ENCODE peak calls at places on chromosomes 5 and 9, in seven cellular contexts. Q, F, Y, L, B, C and P are unnamed samples. For H3K36me3, the result is how much of the 10 kb centered on the place peaks cover.

GRCh38 chr5:103271570-103272289 is 13.2 kb downstream of the MACIR start:
- DNase-seq in Q (peak), L (no peak), Y (no peak), B (no peak), C (no peak), F (no peak), P (peak)

GRCh38 chr5:154072782-154073171 is 34.0 kb downstream of the MFAP3 start:
- DNase-seq in C (peak), F (no peak), Y (no peak), Q (no peak), B (no peak), L (no peak), P (no peak)

GRCh38 chr9:106309925-106310324 is 553.0 kb upstream of the ZNF462 start:
- DNase-seq in B (no peak), F (no peak), C (no peak), L (no peak), Y (no peak), Q (no peak), P (no peak)

GRCh38 chr9:74073897-74074296 is 423.2 kb upstream of the RORB start:
- DNase-seq in C (no peak), B (no peak), Q (no peak), Y (no peak), L (no peak), F (no peak), P (no peak)

GRCh38 chr5:170907758-170908157 is 45.9 kb downstream of the RANBP17 start:
- DNase-seq in L (no peak), C (no peak), Q (peak), Y (no peak), F (peak), B (no peak), P (no peak)

GRCh38 chr5:55564716-55565115 is 30.0 kb upstream of the PLPP1 start:
- DNase-seq in C (no peak), Q (no peak), B (no peak), Y (peak), F (no peak), L (no peak), P (no peak)

GRCh38 chr5:89262030-89262429 is 379.0 kb upstream of the MEF2C start:
- DNase-seq in L (no peak), Q (no peak), C (no peak), B (no peak), F (no peak), Y (no peak), P (no peak)

GRCh38 chr5:143470120-143470519 is 66.6 kb upstream of the NR3C1 start:
- DNase-seq in B (no peak), Y (no peak), Q (peak), C (no peak), L (no peak), F (no peak), P (no peak)

GRCh38 chr9:12698986-12699385 is 5.8 kb downstream of the TYRP1 start:
- DNase-seq in Q (no peak), L (no peak), B (no peak), Y (no peak), F (no peak), C (no peak), P (no peak)

GRCh38 chr5:131773805-131774204 is 23.0 kb downstream of the FNIP1 start:
- DNase-seq in L (no peak), B (no peak), C (no peak), F (no peak), Y (no peak), Q (no peak), P (no peak)

GRCh38 chr9:130660683-130661460 is 3.5 kb upstream of the PRDM12 start:
- DNase-seq in Q (no peak), L (no peak), C (no peak), B (no peak), F (no peak), Y (no peak), P (no peak)

GRCh38 chr5:1881731-1882336 is 891 bp downstream of the IRX4 start:
- DNase-seq in F (no peak), Q (no peak), B (no peak), Y (no peak), L (no peak), C (no peak), P (no peak)

GRCh38 chr5:71455427-71456361 is at the start of gene BDP1:
- DNase-seq in L (peak), F (peak), B (peak), C (peak), Q (peak), Y (peak), P (peak)

GRCh38 chr5:151218177-151218576 is 5.7 kb downstream of the CCDC69 start:
- DNase-seq in L (no peak), C (no peak), B (no peak), F (no peak), Y (no peak), Q (no peak), P (no peak)

GRCh38 chr5:23026252-23027170 is 173.4 kb upstream of the CDH12 start:
- DNase-seq in Y (no peak), B (no peak), C (no peak), Q (no peak), F (no peak), L (no peak), P (no peak)

GRCh38 chr5:82283893-82284292 is 5.7 kb upstream of the RPS23 start:
- DNase-seq in L (no peak), Q (no peak), F (no peak), B (no peak), Y (no peak), C (no peak), P (no peak)

GRCh38 chr9:131704195-131704983 is 35.5 kb downstream of the RAPGEF1 start:
- DNase-seq in Y (no peak), F (no peak), C (no peak), B (no peak), Q (no peak), L (no peak), P (no peak)

GRCh38 chr9:21505425-21506179 is 23.5 kb upstream of the IFNE start:
- DNase-seq in C (no peak), Y (no peak), F (no peak), L (no peak), Q (peak), B (no peak), P (no peak)

GRCh38 chr5:321726-322251 is 275 bp downstream of the AHRR start:
- DNase-seq in C (no peak), F (no peak), B (no peak), L (no peak), Q (no peak), Y (no peak), P (no peak)

GRCh38 chr5:61701877-61702602 is 370.0 kb downstream of the ZSWIM6 start:
- DNase-seq in L (no peak), B (no peak), C (no peak), Y (no peak), F (no peak), Q (no peak), P (no peak)
- H3K4me2 ChIP-seq in L (no peak), B (no peak), C (no peak), Y (no peak), F (no peak), Q (no peak), P (no peak)

GRCh38 chr9:134046894-134047681 is 20.7 kb downstream of the BRD3 start:
- DNase-seq in Q (no peak), Y (no peak), F (no peak), L (no peak), B (no peak), C (no peak), P (no peak)
- H3K36me3 ChIP-seq in Q (half or more), Y (under half), F (under half), L (half or more), B (half or more), C (under half), P (under half)

GRCh38 chr5:179732918-179733763 is 519 bp downstream of the MAML1 start:
- DNase-seq in L (peak), F (no peak), Y (no peak), C (no peak), B (no peak), Q (peak), P (peak)
- TF ChIP-seq POLR2A in L (no peak), F (peak), Y (no peak), C (no peak), B (peak), Q (no peak), P (no peak)

GRCh38 chr9:83299556-83299955 is 236.6 kb upstream of the RASEF start:
- DNase-seq in B (no peak), F (no peak), Q (no peak), L (no peak), C (no peak), Y (no peak), P (peak)
- H3K4me2 ChIP-seq in B (no peak), F (no peak), Q (no peak), L (no peak), C (no peak), Y (no peak), P (no peak)

GRCh38 chr9:2808105-2808504 is 35.8 kb downstream of the PUM3 start:
- DNase-seq in C (no peak), Q (no peak), Y (no peak), L (no peak), B (no peak), F (no peak), P (no peak)

GRCh38 chr9:2815661-2816060 is 28.2 kb downstream of the PUM3 start:
- DNase-seq in Y (no peak), L (no peak), C (no peak), B (no peak), Q (peak), F (no peak), P (no peak)

GRCh38 chr9:2810424-2811075 is 33.3 kb downstream of the PUM3 start:
- DNase-seq in C (no peak), B (no peak), F (no peak), L (no peak), Q (no peak), Y (no peak), P (no peak)

DNA sequence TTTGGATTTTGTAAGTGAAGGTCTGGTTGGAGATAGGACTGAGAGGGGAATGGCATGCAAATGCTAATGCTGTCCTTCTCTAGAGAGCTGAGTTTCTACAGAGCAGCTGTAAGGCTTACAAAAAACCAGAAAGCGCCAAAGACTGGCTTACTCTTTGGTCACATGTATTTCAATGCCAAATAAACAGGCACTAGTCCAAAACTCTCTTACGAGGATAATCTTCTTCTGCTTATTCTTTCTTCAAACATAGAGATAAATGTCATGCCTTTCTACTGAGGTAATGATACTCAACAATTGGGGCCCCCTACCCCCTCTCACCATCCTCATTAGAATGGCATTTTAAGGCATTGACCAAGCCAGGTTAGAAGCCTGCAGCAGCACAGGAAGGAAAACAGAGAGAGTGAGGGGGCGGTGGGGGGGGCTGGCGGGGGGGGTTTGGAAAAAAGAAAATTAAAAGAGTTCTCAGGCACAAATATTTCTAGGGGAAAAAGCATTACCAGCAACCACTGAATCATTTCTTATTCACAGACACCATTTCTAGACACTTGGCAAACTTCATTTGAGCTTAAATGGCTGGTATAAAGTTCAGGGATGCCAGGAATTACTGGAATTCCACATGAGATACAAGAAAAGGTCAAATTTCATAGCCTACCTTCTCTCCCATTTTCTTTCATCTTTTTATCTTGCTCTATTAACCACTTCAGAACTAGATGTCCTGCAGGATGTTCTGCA is 34.0 kb downstream of the PUM3 start:
- DNase-seq in B (peak), Y (no peak), L (no peak), F (no peak), C (peak), Q (peak), P (peak)
- H3K36me3 ChIP-seq in B (under half), Y (under half), L (half or more), F (half or more), C (under half), Q (under half), P (under half)